ENCODE peak calls at places on chromosomes 6 and 20, in four cellular contexts. U is HEK293T; N is dorsolateral prefrontal cortex; O is activated CD4-positive, CD25-positive, alpha-beta regulatory T cell. R is an unnamed sample.

GRCh38 chr20:62529916-62530642 is 54.3 kb upstream of the GATA5 start:
- DNase-seq in N (no peak), O (no peak), U (no peak), R (no peak)

GRCh38 chr20:59891581-59891980 is 41.9 kb downstream of the SYCP2 start:
- DNase-seq in N (no peak), U (no peak), O (no peak), R (no peak)

GRCh38 chr6:28005124-28005662 is 48.2 kb downstream of the OR2B6 start:
- DNase-seq in U (no peak), N (no peak), O (no peak), R (no peak)

GRCh38 chr20:24007073-24007595 is 18.6 kb upstream of the GGTLC1 start:
- DNase-seq in U (no peak), O (no peak), N (no peak), R (peak; percentile 23)

GRCh38 chr6:111951439-111952140 is 78.3 kb upstream of the FYN start:
- DNase-seq in O (no peak), U (no peak), N (no peak), R (no peak)

GRCh38 chr6:32058511-32058963 is 20.3 kb downstream of the CYP21A2 start:
- DNase-seq in U (no peak), O (no peak), N (no peak), R (no peak)

GRCh38 chr6:39920147-39920546 is 14.1 kb downstream of the MOCS1 start:
- DNase-seq in U (no peak), O (no peak), N (no peak), R (no peak)

GRCh38 chr6:35044771-35045275 is 96.3 kb downstream of the TCP11 start:
- DNase-seq in O (no peak), U (no peak), N (no peak), R (no peak)

GRCh38 chr6:160030103-160030502 is 61.2 kb downstream of the IGF2R start:
- DNase-seq in N (peak; percentile 69), U (no peak), O (no peak), R (no peak)

GRCh38 chr20:63496404-63497120 is 2.3 kb downstream of the EEF1A2 start:
- DNase-seq in O (no peak), N (no peak), U (no peak), R (no peak)

GRCh38 chr6:157721431-157722229 is 101.4 kb upstream of the SNX9 start:
- DNase-seq in N (no peak), O (no peak), U (no peak), R (no peak)

R was measured in caudate nucleus.